ENCODE peak calls at places on chromosomes 11 and 22, in five cellular contexts. One of them, this sample, is unnamed.

GRCh38 chr22:47837703-47838102 is 1075.3 kb downstream of the TBC1D22A start:
- DNase-seq in adipocyte: peak; percentile 4
- DNase-seq in HAP-1: peak; percentile 19
- DNase-seq in HepG2: peak; percentile 30
- DNase-seq in body of pancreas: no peak
- DNase-seq in this sample: peak; percentile 42

GRCh38 chr11:19728436-19728835 is 15.8 kb downstream of the NAV2 start:
- DNase-seq in adipocyte: peak; percentile 27
- DNase-seq in body of pancreas: no peak
- DNase-seq in HAP-1: no peak
- DNase-seq in HepG2: no peak
- DNase-seq in this sample: no peak

GRCh38 chr22:47281126-47282106 is 519.0 kb downstream of the TBC1D22A start:
- DNase-seq in body of pancreas: no peak
- DNase-seq in HepG2: no peak
- DNase-seq in adipocyte: no peak
- DNase-seq in HAP-1: no peak
- DNase-seq in this sample: no peak

GRCh38 chr11:72591785-72592490 is 82.3 kb downstream of the PDE2A start:
- DNase-seq in HAP-1: no peak
- DNase-seq in HepG2: no peak
- DNase-seq in adipocyte: no peak
- DNase-seq in body of pancreas: no peak
- DNase-seq in this sample: no peak

GRCh38 chr11:19429108-19429760 is 188.5 kb upstream of the E2F8 start:
- DNase-seq in adipocyte: no peak
- DNase-seq in HAP-1: no peak
- DNase-seq in HepG2: no peak
- DNase-seq in body of pancreas: peak; percentile 59
- DNase-seq in this sample: peak; percentile 15

GRCh38 chr11:37394236-37394870 is 796.3 kb upstream of the RAG2 start:
- DNase-seq in adipocyte: no peak
- DNase-seq in body of pancreas: no peak
- DNase-seq in HepG2: no peak
- DNase-seq in HAP-1: no peak
- DNase-seq in this sample: peak; percentile 9

GRCh38 chr11:120147094-120147949 is 9.4 kb upstream of the TRIM29 start:
- DNase-seq in HAP-1: no peak
- DNase-seq in adipocyte: no peak
- DNase-seq in body of pancreas: peak; percentile 4
- DNase-seq in HepG2: no peak
- DNase-seq in this sample: no peak

GRCh38 chr11:6646631-6647281 is 8.9 kb downstream of the DCHS1 start:
- DNase-seq in HAP-1: no peak
- DNase-seq in body of pancreas: no peak
- DNase-seq in HepG2: no peak
- DNase-seq in adipocyte: peak; percentile 87
- DNase-seq in this sample: peak; percentile 90

GRCh38 chr11:119369035-119369925 is 12.2 kb downstream of the USP2 start:
- DNase-seq in HAP-1: no peak
- DNase-seq in adipocyte: no peak
- DNase-seq in body of pancreas: no peak
- DNase-seq in HepG2: peak; percentile 50
- DNase-seq in this sample: no peak

GRCh38 chr22:29000641-29001040 is 61.0 kb downstream of the C22orf31 start:
- DNase-seq in body of pancreas: no peak
- DNase-seq in adipocyte: no peak
- DNase-seq in HAP-1: no peak
- DNase-seq in HepG2: no peak
- DNase-seq in this sample: no peak

GRCh38 chr22:50016308-50016987 is 3.9 kb upstream of the IL17REL start:
- DNase-seq in HAP-1: no peak
- DNase-seq in adipocyte: no peak
- DNase-seq in body of pancreas: peak; percentile 8
- DNase-seq in HepG2: no peak
- DNase-seq in this sample: no peak

GRCh38 chr11:15229069-15229468 is 114.3 kb downstream of the INSC start:
- DNase-seq in adipocyte: peak; percentile 63
- DNase-seq in HepG2: no peak
- DNase-seq in body of pancreas: no peak
- DNase-seq in HAP-1: no peak
- DNase-seq in this sample: no peak

GRCh38 chr11:78138694-78139421 is 568 bp downstream of the ALG8 start:
- DNase-seq in body of pancreas: no peak
- DNase-seq in HepG2: no peak
- DNase-seq in adipocyte: peak; percentile 47
- DNase-seq in HAP-1: peak; percentile 52
- DNase-seq in this sample: peak; percentile 81

GRCh38 chr11:726278-726915 is 20.4 kb downstream of the EPS8L2 start:
- DNase-seq in body of pancreas: peak; percentile 90
- DNase-seq in HAP-1: peak; percentile 69
- DNase-seq in HepG2: no peak
- DNase-seq in adipocyte: peak; percentile 22
- DNase-seq in this sample: no peak

GRCh38 chr11:4134844-4135243 is 40.2 kb downstream of the RRM1 start:
- DNase-seq in HAP-1: no peak
- DNase-seq in body of pancreas: no peak
- DNase-seq in HepG2: peak; percentile 51
- DNase-seq in adipocyte: peak; percentile 24
- DNase-seq in this sample: no peak

GRCh38 chr22:36301851-36302250 is 48.9 kb downstream of the APOL1 start:
- DNase-seq in HAP-1: no peak
- DNase-seq in body of pancreas: no peak
- DNase-seq in HepG2: no peak
- DNase-seq in adipocyte: peak; percentile 48
- DNase-seq in this sample: peak; percentile 47

GRCh38 chr11:112623057-112623456 is 338.2 kb upstream of the NCAM1 start:
- DNase-seq in body of pancreas: no peak
- DNase-seq in HepG2: no peak
- DNase-seq in adipocyte: no peak
- DNase-seq in HAP-1: no peak
- DNase-seq in this sample: no peak

GRCh38 chr11:67384851-67385366 is 6.9 kb upstream of the RAD9A start:
- DNase-seq in adipocyte: peak; percentile 44
- DNase-seq in body of pancreas: peak; percentile 70
- DNase-seq in HepG2: no peak
- DNase-seq in HAP-1: no peak
- DNase-seq in this sample: no peak

GRCh38 chr22:49162841-49163240 is 664.8 kb downstream of the BRD1 start:
- DNase-seq in HAP-1: no peak
- DNase-seq in body of pancreas: no peak
- DNase-seq in adipocyte: no peak
- DNase-seq in HepG2: no peak
- DNase-seq in this sample: no peak

GRCh38 chr11:77590194-77590591 is 440 bp downstream of the AQP11 start:
- DNase-seq in HAP-1: no peak
- DNase-seq in body of pancreas: peak; percentile 56
- DNase-seq in adipocyte: peak; percentile 48
- DNase-seq in HepG2: peak; percentile 67
- DNase-seq in this sample: peak; percentile 15

GRCh38 chr11:285021-285893 is 3.7 kb upstream of the PGGHG start:
- DNase-seq in HAP-1: no peak
- DNase-seq in body of pancreas: no peak
- DNase-seq in adipocyte: no peak
- DNase-seq in HepG2: no peak
- DNase-seq in this sample: no peak

GRCh38 chr11:43988040-43988793 is 45.8 kb downstream of the C11orf96 start:
- DNase-seq in HAP-1: no peak
- DNase-seq in body of pancreas: no peak
- DNase-seq in HepG2: no peak
- DNase-seq in adipocyte: no peak
- DNase-seq in this sample: no peak

GRCh38 chr22:21938906-21939305 is 13.7 kb downstream of the PPM1F start:
- DNase-seq in adipocyte: no peak
- DNase-seq in body of pancreas: no peak
- DNase-seq in HepG2: no peak
- DNase-seq in HAP-1: no peak
- DNase-seq in this sample: no peak

GRCh38 chr11:93784935-93785360 is 866 bp downstream of the MED17 start:
- DNase-seq in HAP-1: peak; percentile 27
- DNase-seq in body of pancreas: no peak
- DNase-seq in HepG2: no peak
- DNase-seq in adipocyte: no peak
- DNase-seq in this sample: no peak

GRCh38 chr22:30314918-30315317 is 11.8 kb downstream of the TBC1D10A start:
- DNase-seq in adipocyte: no peak
- DNase-seq in body of pancreas: no peak
- DNase-seq in HepG2: no peak
- DNase-seq in HAP-1: no peak
- DNase-seq in this sample: no peak

DNA sequence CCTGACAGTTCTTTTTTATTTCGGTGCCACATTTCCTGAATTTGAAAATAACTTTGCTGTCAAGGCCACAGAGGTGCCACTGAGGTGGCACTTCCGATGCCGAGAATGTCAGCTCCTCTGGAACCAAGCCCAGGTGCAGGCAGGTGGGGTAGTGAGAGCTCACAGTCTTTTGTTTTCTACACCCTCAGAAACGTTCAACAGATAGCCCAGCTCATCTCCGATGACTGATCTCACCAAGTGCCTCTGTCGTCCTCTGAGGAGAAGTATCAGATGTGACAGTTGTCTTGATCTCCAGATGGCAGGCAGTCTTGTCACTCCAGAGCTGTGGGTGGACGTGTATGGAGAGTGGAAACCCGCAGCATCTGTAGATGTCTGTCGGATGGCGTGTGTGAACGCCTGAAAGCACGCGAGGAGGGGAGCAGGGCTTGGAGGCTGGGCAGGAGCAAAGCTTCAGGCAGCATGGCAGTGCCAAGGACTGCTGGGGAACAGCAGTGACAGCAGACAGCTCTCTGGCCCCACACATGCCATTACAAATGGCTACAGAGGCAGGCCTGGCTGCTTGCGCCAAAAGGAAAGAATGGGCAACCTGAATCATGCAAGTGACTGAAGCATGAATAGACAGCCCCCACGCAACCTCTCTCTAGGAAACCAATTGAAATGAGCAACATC is 877.0 kb downstream of the OPCML start:
- DNase-seq in HepG2: no peak
- DNase-seq in adipocyte: no peak
- DNase-seq in body of pancreas: no peak
- DNase-seq in HAP-1: no peak
- DNase-seq in this sample: no peak
- H3K4me3 ChIP-seq in HepG2: no peak overlapping the region
- H3K4me3 ChIP-seq in adipocyte: no peak overlapping the region
- H3K4me3 ChIP-seq in body of pancreas: no peak overlapping the region
- H3K4me3 ChIP-seq in HAP-1: no peak overlapping the region
- H3K4me3 ChIP-seq in this sample: no peak overlapping the region

GRCh38 chr11:124867700-124868099 is 2.5 kb downstream of the ROBO3 start:
- DNase-seq in HepG2: peak; percentile 25
- DNase-seq in adipocyte: peak; percentile 64
- DNase-seq in body of pancreas: no peak
- DNase-seq in HAP-1: peak; percentile 58
- DNase-seq in this sample: peak; percentile 35

GRCh38 chr11:124868322-124869274 is 3.4 kb downstream of the ROBO3 start:
- DNase-seq in HAP-1: no peak
- DNase-seq in adipocyte: no peak
- DNase-seq in HepG2: no peak
- DNase-seq in body of pancreas: no peak
- DNase-seq in this sample: no peak

GRCh38 chr11:124869856-124870387 is 4.7 kb downstream of the ROBO3 start:
- DNase-seq in HAP-1: no peak
- DNase-seq in body of pancreas: no peak
- DNase-seq in HepG2: no peak
- DNase-seq in adipocyte: no peak
- DNase-seq in this sample: no peak

GRCh38 chr11:124870430-124870829 is 5.2 kb downstream of the ROBO3 start:
- DNase-seq in HAP-1: no peak
- DNase-seq in adipocyte: no peak
- DNase-seq in body of pancreas: no peak
- DNase-seq in HepG2: no peak
- DNase-seq in this sample: no peak

DNA sequence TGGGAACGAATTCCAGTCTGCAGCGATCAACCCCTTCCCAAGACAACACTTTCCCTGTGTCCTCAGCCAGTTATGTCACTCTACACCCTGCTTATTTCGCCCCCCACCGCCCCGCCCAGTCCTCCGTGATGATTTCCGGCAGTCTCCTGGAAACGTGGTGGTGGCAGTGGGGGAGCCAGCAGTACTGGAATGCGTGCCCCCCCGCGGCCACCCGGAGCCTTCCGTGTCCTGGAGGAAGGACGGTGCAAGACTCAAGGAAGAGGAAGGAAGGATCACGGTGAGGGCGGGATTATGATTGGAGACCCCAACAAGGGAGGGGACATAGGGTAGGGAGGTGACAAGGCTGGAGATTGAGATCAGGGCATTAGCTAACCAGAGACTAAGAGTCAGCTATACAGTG is 4.1 kb downstream of the ROBO3 start:
- DNase-seq in adipocyte: no peak
- DNase-seq in body of pancreas: no peak
- DNase-seq in HepG2: no peak
- DNase-seq in HAP-1: no peak
- DNase-seq in this sample: no peak
- H3K4me3 ChIP-seq in adipocyte: no peak overlapping the region
- H3K4me3 ChIP-seq in body of pancreas: no peak overlapping the region
- H3K4me3 ChIP-seq in HepG2: no peak overlapping the region
- H3K4me3 ChIP-seq in HAP-1: no peak overlapping the region
- H3K4me3 ChIP-seq in this sample: no peak overlapping the region

DNA sequence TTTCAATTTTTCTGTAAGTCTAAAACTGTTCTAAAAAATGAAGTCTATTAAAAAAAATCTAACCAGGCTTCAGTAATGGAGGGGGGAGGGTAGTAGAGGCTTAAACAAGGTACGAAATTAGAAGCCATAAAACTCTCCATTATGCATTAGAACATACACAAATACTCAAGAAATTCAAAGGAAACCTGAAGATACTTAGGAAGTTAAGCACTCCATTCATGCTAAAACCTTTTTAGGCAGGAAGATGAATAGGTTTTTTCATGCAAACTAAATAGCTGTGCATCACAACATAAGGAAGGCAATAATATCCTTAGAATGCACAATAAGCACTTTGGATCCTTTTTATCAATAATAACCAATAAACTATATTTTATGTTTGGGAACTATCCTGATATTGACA is 2.4 kb downstream of the RAB6A start:
- DNase-seq in HAP-1: no peak
- DNase-seq in body of pancreas: no peak
- DNase-seq in adipocyte: peak; percentile 7
- DNase-seq in HepG2: no peak
- DNase-seq in this sample: no peak
- H3K4me3 ChIP-seq in HAP-1: peak overlapping the region; percentile 70
- H3K4me3 ChIP-seq in body of pancreas: no peak overlapping the region
- H3K4me3 ChIP-seq in adipocyte: peak overlapping the region; percentile 89
- H3K4me3 ChIP-seq in HepG2: peak overlapping the region; percentile 97
- H3K4me3 ChIP-seq in this sample: peak overlapping the region; percentile 84

GRCh38 chr22:39597236-39597869 is 26.8 kb downstream of the CACNA1I start:
- DNase-seq in HAP-1: no peak
- DNase-seq in adipocyte: no peak
- DNase-seq in HepG2: no peak
- DNase-seq in body of pancreas: no peak
- DNase-seq in this sample: no peak

GRCh38 chr22:39596601-39597000 is 26.0 kb downstream of the CACNA1I start:
- DNase-seq in HAP-1: no peak
- DNase-seq in HepG2: no peak
- DNase-seq in adipocyte: no peak
- DNase-seq in body of pancreas: no peak
- DNase-seq in this sample: no peak

GRCh38 chr22:39595622-39596182 is 25.1 kb downstream of the CACNA1I start:
- DNase-seq in adipocyte: no peak
- DNase-seq in HepG2: no peak
- DNase-seq in body of pancreas: no peak
- DNase-seq in HAP-1: peak; percentile 41
- DNase-seq in this sample: no peak

GRCh38 chr22:39600491-39601179 is 30.1 kb downstream of the CACNA1I start:
- DNase-seq in HAP-1: no peak
- DNase-seq in body of pancreas: no peak
- DNase-seq in HepG2: no peak
- DNase-seq in adipocyte: no peak
- DNase-seq in this sample: no peak

GRCh38 chr22:39598017-39598965 is 27.7 kb downstream of the CACNA1I start:
- DNase-seq in HepG2: no peak
- DNase-seq in HAP-1: peak; percentile 94
- DNase-seq in body of pancreas: peak; percentile 68
- DNase-seq in adipocyte: no peak
- DNase-seq in this sample: no peak
- H3K4me3 ChIP-seq in HepG2: no peak overlapping the region
- H3K4me3 ChIP-seq in HAP-1: no peak overlapping the region
- H3K4me3 ChIP-seq in body of pancreas: no peak overlapping the region
- H3K4me3 ChIP-seq in adipocyte: no peak overlapping the region
- H3K4me3 ChIP-seq in this sample: no peak overlapping the region